ENCODE peak calls at places on chromosomes 4 and X, in six cellular contexts. One of them, this sample, is unnamed.
A peak's percentile ranks its signal among the peaks of the same experiment; 100 is the strongest.

GRCh38 chrX:71439420-71439819 is 73.3 kb downstream of the TAF1 start:
- DNase-seq in HCT116: no peak
- DNase-seq in H1: no peak
- DNase-seq in GM12878: no peak
- DNase-seq in SK-N-SH: no peak
- DNase-seq in HepG2: no peak
- DNase-seq in this sample: no peak

GRCh38 chr4:11367371-11367770 is 61.3 kb downstream of the HS3ST1 start:
- DNase-seq in HCT116: no peak
- DNase-seq in H1: no peak
- DNase-seq in GM12878: no peak
- DNase-seq in SK-N-SH: no peak
- DNase-seq in HepG2: no peak
- DNase-seq in this sample: peak; percentile 3

GRCh38 chr4:40130401-40131036 is 66.3 kb upstream of the RHOH start:
- DNase-seq in HCT116: no peak
- DNase-seq in H1: no peak
- DNase-seq in GM12878: no peak
- DNase-seq in SK-N-SH: no peak
- DNase-seq in HepG2: no peak
- DNase-seq in this sample: no peak

GRCh38 chr4:165931741-165932140 is 58.7 kb downstream of the TLL1 start:
- DNase-seq in HCT116: no peak
- DNase-seq in H1: no peak
- DNase-seq in GM12878: no peak
- DNase-seq in SK-N-SH: no peak
- DNase-seq in HepG2: no peak
- DNase-seq in this sample: no peak

GRCh38 chrX:100695991-100696390 is 35.9 kb downstream of the SYTL4 start:
- DNase-seq in HCT116: no peak
- DNase-seq in H1: no peak
- DNase-seq in GM12878: no peak
- DNase-seq in SK-N-SH: no peak
- DNase-seq in HepG2: peak; percentile 5
- DNase-seq in this sample: no peak

GRCh38 chr4:146369446-146369845 is 152.3 kb downstream of the SLC10A7 start:
- DNase-seq in HCT116: no peak
- DNase-seq in H1: no peak
- DNase-seq in GM12878: no peak
- DNase-seq in SK-N-SH: no peak
- DNase-seq in HepG2: no peak
- DNase-seq in this sample: no peak

GRCh38 chr4:85769009-85769408 is 294.1 kb downstream of the ARHGAP24 start:
- DNase-seq in HCT116: no peak
- DNase-seq in H1: no peak
- DNase-seq in GM12878: no peak
- DNase-seq in SK-N-SH: no peak
- DNase-seq in HepG2: no peak
- DNase-seq in this sample: no peak

GRCh38 chrX:125203737-125204578 is 115.7 kb upstream of the TEX13C start:
- DNase-seq in HCT116: no peak
- DNase-seq in H1: no peak
- DNase-seq in GM12878: no peak
- DNase-seq in SK-N-SH: peak; percentile 27
- DNase-seq in HepG2: no peak
- DNase-seq in this sample: no peak

GRCh38 chrX:68175569-68175968 is 257.7 kb downstream of the OPHN1 start:
- DNase-seq in HCT116: no peak
- DNase-seq in H1: no peak
- DNase-seq in GM12878: no peak
- DNase-seq in SK-N-SH: no peak
- DNase-seq in HepG2: no peak
- DNase-seq in this sample: no peak

GRCh38 chrX:111467896-111468295 is 43.5 kb upstream of the SERTM2 start:
- DNase-seq in HCT116: no peak
- DNase-seq in H1: no peak
- DNase-seq in GM12878: no peak
- DNase-seq in SK-N-SH: no peak
- DNase-seq in HepG2: no peak
- DNase-seq in this sample: no peak

GRCh38 chr4:105710678-105711077 is 2.1 kb downstream of the GSTCD start:
- DNase-seq in HCT116: no peak
- DNase-seq in H1: no peak
- DNase-seq in GM12878: no peak
- DNase-seq in SK-N-SH: peak; percentile 38
- DNase-seq in HepG2: no peak
- DNase-seq in this sample: no peak

GRCh38 chrX:16643160-16643559 is 6.8 kb upstream of the S100G start:
- DNase-seq in HCT116: no peak
- DNase-seq in H1: no peak
- DNase-seq in GM12878: no peak
- DNase-seq in SK-N-SH: no peak
- DNase-seq in HepG2: no peak
- DNase-seq in this sample: no peak

GRCh38 chrX:48590203-48591103 is 6.8 kb upstream of the WDR13 start:
- DNase-seq in HCT116: no peak
- DNase-seq in H1: no peak
- DNase-seq in GM12878: no peak
- DNase-seq in SK-N-SH: no peak
- DNase-seq in HepG2: peak; percentile 18
- DNase-seq in this sample: peak; percentile 38

GRCh38 chr4:155566241-155566823 is 100.3 kb upstream of the GUCY1A1 start:
- DNase-seq in HCT116: no peak
- DNase-seq in H1: no peak
- DNase-seq in GM12878: no peak
- DNase-seq in SK-N-SH: no peak
- DNase-seq in HepG2: no peak
- DNase-seq in this sample: no peak

GRCh38 chr4:80197132-80197573 is at the start of gene PRDM8:
- DNase-seq in HCT116: no peak
- DNase-seq in H1: peak; percentile 62
- DNase-seq in GM12878: no peak
- DNase-seq in SK-N-SH: peak; percentile 88
- DNase-seq in HepG2: no peak
- DNase-seq in this sample: no peak

GRCh38 chr4:5970381-5971076 is 47.7 kb downstream of the C4orf50 start:
- DNase-seq in HCT116: no peak
- DNase-seq in H1: no peak
- DNase-seq in GM12878: no peak
- DNase-seq in SK-N-SH: no peak
- DNase-seq in HepG2: no peak
- DNase-seq in this sample: no peak

GRCh38 chr4:40258624-40259023 is 61.8 kb downstream of the RHOH start:
- DNase-seq in HCT116: no peak
- DNase-seq in H1: no peak
- DNase-seq in GM12878: no peak
- DNase-seq in SK-N-SH: no peak
- DNase-seq in HepG2: no peak
- DNase-seq in this sample: no peak

GRCh38 chrX:102669526-102669925 is 18.2 kb downstream of the GPRASP1 start:
- DNase-seq in HCT116: no peak
- DNase-seq in H1: no peak
- DNase-seq in GM12878: no peak
- DNase-seq in SK-N-SH: no peak
- DNase-seq in HepG2: no peak
- DNase-seq in this sample: no peak

GRCh38 chr4:150395872-150396271 is 186.1 kb upstream of the MAB21L2 start:
- DNase-seq in HCT116: no peak
- DNase-seq in H1: no peak
- DNase-seq in GM12878: no peak
- DNase-seq in SK-N-SH: no peak
- DNase-seq in HepG2: no peak
- DNase-seq in this sample: no peak

GRCh38 chr4:137531121-137531520 is 1.2 kb downstream of the PCDH18 start:
- DNase-seq in HCT116: no peak
- DNase-seq in H1: no peak
- DNase-seq in GM12878: no peak
- DNase-seq in SK-N-SH: peak; percentile 10
- DNase-seq in HepG2: no peak
- DNase-seq in this sample: no peak

GRCh38 chr4:40484346-40484745 is 145.3 kb downstream of the RBM47 start:
- DNase-seq in HCT116: no peak
- DNase-seq in H1: no peak
- DNase-seq in GM12878: no peak
- DNase-seq in SK-N-SH: no peak
- DNase-seq in HepG2: no peak
- DNase-seq in this sample: no peak

GRCh38 chr4:133588306-133588705 is 439.2 kb downstream of the PCDH10 start:
- DNase-seq in HCT116: no peak
- DNase-seq in H1: no peak
- DNase-seq in GM12878: no peak
- DNase-seq in SK-N-SH: no peak
- DNase-seq in HepG2: no peak
- DNase-seq in this sample: no peak

GRCh38 chr4:141636077-141636770 is at the start of gene IL15:
- DNase-seq in HCT116: peak; percentile 36
- DNase-seq in H1: peak; percentile 79
- DNase-seq in GM12878: no peak
- DNase-seq in SK-N-SH: peak; percentile 70
- DNase-seq in HepG2: peak; percentile 16
- DNase-seq in this sample: peak; percentile 56

GRCh38 chr4:181659202-181659601 is 584.0 kb upstream of the TENM3 start:
- DNase-seq in HCT116: no peak
- DNase-seq in H1: no peak
- DNase-seq in GM12878: no peak
- DNase-seq in SK-N-SH: no peak
- DNase-seq in HepG2: no peak
- DNase-seq in this sample: no peak

GRCh38 chr4:118772149-118773081 is 63.5 kb downstream of the SEC24D start:
- DNase-seq in HCT116: peak; percentile 34
- DNase-seq in H1: no peak
- DNase-seq in GM12878: no peak
- DNase-seq in SK-N-SH: no peak
- DNase-seq in HepG2: peak; percentile 18
- DNase-seq in this sample: peak; percentile 51

GRCh38 chr4:157389751-157390150 is 169.2 kb downstream of the GRIA2 start:
- DNase-seq in HCT116: no peak
- DNase-seq in H1: no peak
- DNase-seq in GM12878: no peak
- DNase-seq in SK-N-SH: no peak
- DNase-seq in HepG2: no peak
- DNase-seq in this sample: no peak

GRCh38 chr4:40256329-40256728 is 59.5 kb downstream of the RHOH start:
- DNase-seq in HCT116: no peak
- DNase-seq in H1: no peak
- DNase-seq in GM12878: no peak
- DNase-seq in SK-N-SH: no peak
- DNase-seq in HepG2: no peak
- DNase-seq in this sample: no peak

GRCh38 chr4:151727365-151727764 is 33.4 kb downstream of the GATB start:
- DNase-seq in HCT116: no peak
- DNase-seq in H1: no peak
- DNase-seq in GM12878: no peak
- DNase-seq in SK-N-SH: no peak
- DNase-seq in HepG2: no peak
- DNase-seq in this sample: no peak

GRCh38 chrX:48490661-48491060 is 14.7 kb downstream of the FTSJ1 start:
- DNase-seq in HCT116: no peak
- DNase-seq in H1: no peak
- DNase-seq in GM12878: no peak
- DNase-seq in SK-N-SH: no peak
- DNase-seq in HepG2: no peak
- DNase-seq in this sample: no peak

GRCh38 chrX:105609530-105609929 is 212.8 kb upstream of the NRK start:
- DNase-seq in HCT116: no peak
- DNase-seq in H1: no peak
- DNase-seq in GM12878: no peak
- DNase-seq in SK-N-SH: no peak
- DNase-seq in HepG2: no peak
- DNase-seq in this sample: no peak
- TF ChIP-seq JUND in HCT116: no peak
- TF ChIP-seq JUND in H1: no peak
- TF ChIP-seq JUND in GM12878: no peak
- TF ChIP-seq JUND in SK-N-SH: no peak
- TF ChIP-seq JUND in HepG2: no peak
- TF ChIP-seq JUND in this sample: no peak

DNA sequence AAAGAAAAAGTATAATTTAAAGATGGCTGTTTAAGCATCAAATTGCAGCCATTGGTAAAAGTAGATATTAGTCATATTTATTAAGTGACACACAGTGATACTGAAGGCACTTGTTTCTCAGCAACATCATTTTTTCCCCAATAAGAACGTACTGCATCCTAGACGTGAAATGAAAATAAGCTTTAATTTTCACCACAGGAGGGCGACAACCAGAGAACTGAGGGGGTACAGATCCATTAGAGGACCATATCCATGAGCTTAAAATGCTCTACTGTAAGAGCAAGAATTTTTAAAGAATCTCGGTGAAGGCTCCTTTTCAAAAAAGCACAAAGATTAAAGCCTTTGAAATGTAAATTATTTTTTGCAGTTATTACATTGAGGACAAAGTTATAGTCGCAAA is 33.4 kb downstream of the FRG1 start:
- DNase-seq in HCT116: peak; percentile 38
- DNase-seq in H1: no peak
- DNase-seq in GM12878: no peak
- DNase-seq in SK-N-SH: peak; percentile 50
- DNase-seq in HepG2: peak; percentile 15
- DNase-seq in this sample: peak; percentile 62
- TF ChIP-seq JUND in HCT116: no peak
- TF ChIP-seq JUND in H1: no peak
- TF ChIP-seq JUND in GM12878: no peak
- TF ChIP-seq JUND in SK-N-SH: no peak
- TF ChIP-seq JUND in HepG2: no peak
- TF ChIP-seq JUND in this sample: no peak

GRCh38 chr4:26484538-26484937 is 5.7 kb downstream of the CCKAR start:
- DNase-seq in HCT116: no peak
- DNase-seq in H1: no peak
- DNase-seq in GM12878: no peak
- DNase-seq in SK-N-SH: no peak
- DNase-seq in HepG2: no peak
- DNase-seq in this sample: no peak
- TF ChIP-seq JUND in HCT116: no peak
- TF ChIP-seq JUND in H1: no peak
- TF ChIP-seq JUND in GM12878: no peak
- TF ChIP-seq JUND in SK-N-SH: no peak
- TF ChIP-seq JUND in HepG2: no peak
- TF ChIP-seq JUND in this sample: no peak

GRCh38 chr4:4338201-4338600 is 48.1 kb downstream of the ZBTB49 start:
- DNase-seq in HCT116: no peak
- DNase-seq in H1: no peak
- DNase-seq in GM12878: no peak
- DNase-seq in SK-N-SH: no peak
- DNase-seq in HepG2: no peak
- DNase-seq in this sample: no peak

GRCh38 chr4:4333265-4333706 is 43.2 kb downstream of the ZBTB49 start:
- DNase-seq in HCT116: no peak
- DNase-seq in H1: no peak
- DNase-seq in GM12878: no peak
- DNase-seq in SK-N-SH: no peak
- DNase-seq in HepG2: no peak
- DNase-seq in this sample: no peak

GRCh38 chr4:4338632-4339031 is 48.3 kb upstream of the NSG1 start:
- DNase-seq in HCT116: no peak
- DNase-seq in H1: no peak
- DNase-seq in GM12878: no peak
- DNase-seq in SK-N-SH: no peak
- DNase-seq in HepG2: no peak
- DNase-seq in this sample: no peak

GRCh38 chr4:4332529-4332928 is 42.5 kb downstream of the ZBTB49 start:
- DNase-seq in HCT116: no peak
- DNase-seq in H1: no peak
- DNase-seq in GM12878: no peak
- DNase-seq in SK-N-SH: no peak
- DNase-seq in HepG2: no peak
- DNase-seq in this sample: no peak

GRCh38 chr4:4334798-4335520 is 44.9 kb downstream of the ZBTB49 start:
- DNase-seq in HCT116: peak; percentile 43
- DNase-seq in H1: peak; percentile 79
- DNase-seq in GM12878: no peak
- DNase-seq in SK-N-SH: peak; percentile 66
- DNase-seq in HepG2: peak; percentile 60
- DNase-seq in this sample: peak; percentile 79
- TF ChIP-seq JUND in HCT116: peak; percentile 26
- TF ChIP-seq JUND in H1: no peak
- TF ChIP-seq JUND in GM12878: no peak
- TF ChIP-seq JUND in SK-N-SH: no peak
- TF ChIP-seq JUND in HepG2: peak; percentile 48
- TF ChIP-seq JUND in this sample: no peak

This sample was measured in T47D.